ENCODE peak calls at places on chromosome 4, in four cellular contexts. One of them, this sample, is unnamed.
A peak's percentile ranks its signal among the peaks of the same experiment; 100 is the strongest.

GRCh38 chr4:89954906-89955305 is 60.3 kb downstream of the MMRN1 start:
- DNase-seq in neural crest cell: no peak
- DNase-seq in activated effector memory CD4-positive, alpha-beta T cell treated with anti-CD3 and anti-CD28 coated beads, Interleukin-2, amount 50 U/mL, for 16 hours: no peak
- DNase-seq in lower leg skin: no peak
- DNase-seq in this sample: no peak

GRCh38 chr4:156336516-156336915 is 382.9 kb upstream of the CTSO start:
- DNase-seq in activated effector memory CD4-positive, alpha-beta T cell treated with anti-CD3 and anti-CD28 coated beads, Interleukin-2, amount 50 U/mL, for 16 hours: no peak
- DNase-seq in lower leg skin: no peak
- DNase-seq in neural crest cell: no peak
- DNase-seq in this sample: no peak

GRCh38 chr4:174578366-174578765 is 56.1 kb upstream of the HPGD start:
- DNase-seq in lower leg skin: no peak
- DNase-seq in activated effector memory CD4-positive, alpha-beta T cell treated with anti-CD3 and anti-CD28 coated beads, Interleukin-2, amount 50 U/mL, for 16 hours: no peak
- DNase-seq in neural crest cell: no peak
- DNase-seq in this sample: no peak

GRCh38 chr4:180152831-180153230 is 2090.4 kb upstream of the TENM3 start:
- DNase-seq in activated effector memory CD4-positive, alpha-beta T cell treated with anti-CD3 and anti-CD28 coated beads, Interleukin-2, amount 50 U/mL, for 16 hours: no peak
- DNase-seq in lower leg skin: no peak
- DNase-seq in neural crest cell: no peak
- DNase-seq in this sample: no peak

GRCh38 chr4:52234539-52235174 is 183.6 kb downstream of the SPATA18 start:
- DNase-seq in activated effector memory CD4-positive, alpha-beta T cell treated with anti-CD3 and anti-CD28 coated beads, Interleukin-2, amount 50 U/mL, for 16 hours: no peak
- DNase-seq in lower leg skin: no peak
- DNase-seq in neural crest cell: no peak
- DNase-seq in this sample: peak; percentile 61

GRCh38 chr4:99117876-99118693 is 26.0 kb downstream of the ADH4 start:
- DNase-seq in activated effector memory CD4-positive, alpha-beta T cell treated with anti-CD3 and anti-CD28 coated beads, Interleukin-2, amount 50 U/mL, for 16 hours: no peak
- DNase-seq in lower leg skin: no peak
- DNase-seq in neural crest cell: no peak
- DNase-seq in this sample: peak; percentile 15

GRCh38 chr4:71784569-71785197 is 804 bp upstream of the GC start:
- DNase-seq in neural crest cell: no peak
- DNase-seq in lower leg skin: no peak
- DNase-seq in activated effector memory CD4-positive, alpha-beta T cell treated with anti-CD3 and anti-CD28 coated beads, Interleukin-2, amount 50 U/mL, for 16 hours: no peak
- DNase-seq in this sample: no peak

GRCh38 chr4:183183906-183184535 is 85.0 kb downstream of the WWC2 start:
- DNase-seq in activated effector memory CD4-positive, alpha-beta T cell treated with anti-CD3 and anti-CD28 coated beads, Interleukin-2, amount 50 U/mL, for 16 hours: no peak
- DNase-seq in neural crest cell: no peak
- DNase-seq in lower leg skin: no peak
- DNase-seq in this sample: no peak

GRCh38 chr4:47383829-47384427 is 79.6 kb downstream of the COMMD8 start:
- DNase-seq in lower leg skin: no peak
- DNase-seq in activated effector memory CD4-positive, alpha-beta T cell treated with anti-CD3 and anti-CD28 coated beads, Interleukin-2, amount 50 U/mL, for 16 hours: no peak
- DNase-seq in neural crest cell: no peak
- DNase-seq in this sample: peak; percentile 61

GRCh38 chr4:142155347-142155746 is 519.0 kb downstream of the IL15 start:
- DNase-seq in activated effector memory CD4-positive, alpha-beta T cell treated with anti-CD3 and anti-CD28 coated beads, Interleukin-2, amount 50 U/mL, for 16 hours: no peak
- DNase-seq in lower leg skin: no peak
- DNase-seq in neural crest cell: no peak
- DNase-seq in this sample: no peak

GRCh38 chr4:114312349-114312748 is 286.3 kb upstream of the UGT8 start:
- DNase-seq in neural crest cell: no peak
- DNase-seq in lower leg skin: no peak
- DNase-seq in activated effector memory CD4-positive, alpha-beta T cell treated with anti-CD3 and anti-CD28 coated beads, Interleukin-2, amount 50 U/mL, for 16 hours: no peak
- DNase-seq in this sample: no peak

GRCh38 chr4:173046818-173047217 is 121.8 kb upstream of the GALNT7 start:
- DNase-seq in lower leg skin: no peak
- DNase-seq in activated effector memory CD4-positive, alpha-beta T cell treated with anti-CD3 and anti-CD28 coated beads, Interleukin-2, amount 50 U/mL, for 16 hours: no peak
- DNase-seq in neural crest cell: no peak
- DNase-seq in this sample: peak; percentile 11

GRCh38 chr4:108213308-108213707 is 44.6 kb upstream of the LEF1 start:
- DNase-seq in neural crest cell: no peak
- DNase-seq in lower leg skin: no peak
- DNase-seq in activated effector memory CD4-positive, alpha-beta T cell treated with anti-CD3 and anti-CD28 coated beads, Interleukin-2, amount 50 U/mL, for 16 hours: no peak
- DNase-seq in this sample: no peak

This sample was measured in mesenchymal stem cell.